ENCODE peak calls at places on chromosomes 7 and 10, in seven cellular contexts. A is kidney tubule cell; Q is RCC 7860; G is body of pancreas; O is stimulated activated naive CD8-positive, alpha-beta T cell treated with anti-CD3 and anti-CD28 coated beads, Interleukin-15, amount 100 ng/mL, for 72 hours; W is GM23248; K is activated CD4-positive, alpha-beta T cell treated with anti-CD3 and anti-CD28 coated beads, Interleukin-2, amount 10 ng/mL, durations not matched to agents 24 days and 14 days. S is an unnamed sample.

GRCh38 chr7:18364403-18364795 is 131.2 kb upstream of the HDAC9 start:
- DNase-seq in G (no peak), W (no peak), Q (no peak), O (no peak), A (no peak), K (no peak), S (no peak)

GRCh38 chr7:9937944-9938631 is 1035.6 kb upstream of the PHF14 start:
- DNase-seq in O (no peak), W (peak), G (peak), K (no peak), Q (no peak), A (peak), S (no peak)

GRCh38 chr7:36617408-36617807 is 106.9 kb downstream of the AOAH start:
- DNase-seq in O (no peak), G (no peak), K (no peak), A (no peak), W (no peak), Q (no peak), S (no peak)

GRCh38 chr7:155992538-155992937 is 180.3 kb upstream of the SHH start:
- DNase-seq in O (no peak), A (no peak), W (no peak), K (no peak), Q (no peak), G (no peak), S (no peak)

GRCh38 chr7:84901366-84901765 is 285.5 kb downstream of the SEMA3D start:
- DNase-seq in Q (no peak), O (no peak), A (no peak), K (no peak), W (no peak), G (no peak), S (no peak)

GRCh38 chr7:134660961-134661376 is 14.3 kb downstream of the BPGM start:
- DNase-seq in Q (no peak), K (no peak), G (no peak), A (peak), O (no peak), W (peak), S (no peak)

GRCh38 chr10:86958109-86958830 is at the start of gene SNCG:
- DNase-seq in K (no peak), A (no peak), O (peak), G (no peak), W (peak), Q (no peak), S (no peak)

GRCh38 chr7:100492738-100493475 is 9.2 kb downstream of the NYAP1 start:
- DNase-seq in O (no peak), K (no peak), Q (no peak), W (no peak), A (no peak), G (no peak), S (no peak)

GRCh38 chr10:22473459-22473858 is 128.2 kb downstream of the SPAG6 start:
- DNase-seq in Q (no peak), A (no peak), O (no peak), W (peak), K (no peak), G (no peak), S (no peak)

GRCh38 chr10:122462533-122463465 is 1.4 kb downstream of the HTRA1 start:
- DNase-seq in G (peak), O (no peak), A (peak), Q (no peak), K (no peak), W (peak), S (no peak)

GRCh38 chr10:111093741-111094380 is 17.0 kb downstream of the ADRA2A start:
- DNase-seq in O (no peak), Q (no peak), K (no peak), A (peak), W (peak), G (no peak), S (no peak)

GRCh38 chr7:133773601-133774000 is 353.5 kb upstream of the LRGUK start:
- DNase-seq in A (no peak), O (no peak), W (no peak), Q (no peak), G (no peak), K (no peak), S (no peak)

GRCh38 chr10:121947931-121948330 is 20.1 kb upstream of the ATE1 start:
- DNase-seq in Q (no peak), K (no peak), W (no peak), A (no peak), G (no peak), O (no peak), S (no peak)

GRCh38 chr7:44533301-44534055 is 7.7 kb downstream of the NPC1L1 start:
- DNase-seq in K (no peak), G (no peak), Q (no peak), O (no peak), A (no peak), W (peak), S (no peak)

GRCh38 chr10:29862926-29863614 is 196.3 kb downstream of the JCAD start:
- DNase-seq in O (no peak), G (no peak), K (no peak), Q (peak), A (peak), W (peak), S (no peak)

GRCh38 chr7:46544396-46545008 is 623.4 kb upstream of the IGFBP3 start:
- DNase-seq in O (no peak), Q (peak), G (no peak), A (peak), K (no peak), W (peak), S (no peak)

GRCh38 chr10:100510533-100511308 is 8.9 kb downstream of the SEC31B start:
- DNase-seq in G (peak), W (no peak), O (peak), A (peak), Q (no peak), K (peak), S (peak)

GRCh38 chr10:8365935-8366911 is 311.7 kb downstream of the GATA3 start:
- DNase-seq in Q (peak), K (peak), A (peak), G (peak), W (peak), O (peak), S (peak)

GRCh38 chr10:7986851-7987250 is 67.6 kb upstream of the GATA3 start:
- DNase-seq in G (no peak), O (no peak), A (no peak), Q (no peak), K (no peak), W (no peak), S (no peak)

GRCh38 chr7:30147223-30147622 is 12.4 kb downstream of the MTURN start:
- DNase-seq in O (no peak), G (no peak), K (no peak), A (no peak), Q (no peak), W (no peak), S (no peak)

GRCh38 chr7:2399848-2400587 is 3.4 kb upstream of the CHST12 start:
- DNase-seq in O (peak), G (peak), A (peak), W (peak), Q (peak), K (peak), S (no peak)

GRCh38 chr7:157425761-157426160 is 89.0 kb downstream of the DNAJB6 start:
- DNase-seq in W (no peak), O (no peak), A (no peak), Q (no peak), G (no peak), K (no peak), S (no peak)

GRCh38 chr10:95841711-95842498 is 65.9 kb upstream of the CC2D2B start:
- DNase-seq in G (peak), K (peak), O (no peak), Q (peak), A (peak), W (peak), S (no peak)

GRCh38 chr7:44967571-44968446 is 11.0 kb downstream of the MYO1G start:
- DNase-seq in K (no peak), O (peak), Q (no peak), G (no peak), A (no peak), W (peak), S (no peak)

GRCh38 chr7:43294080-43294630 is 181.7 kb downstream of the HECW1 start:
- DNase-seq in O (no peak), Q (peak), G (peak), W (peak), A (peak), K (no peak), S (no peak)

GRCh38 chr7:64574481-64575159 is 11.7 kb upstream of the ZNF680 start:
- DNase-seq in O (no peak), W (peak), K (no peak), Q (no peak), A (peak), G (peak), S (no peak)

GRCh38 chr10:97406064-97406463 is 4.9 kb upstream of the RRP12 start:
- DNase-seq in G (peak), W (no peak), A (no peak), O (no peak), K (no peak), Q (no peak), S (no peak)

GRCh38 chr7:90797596-90797995 is 201.5 kb downstream of the CDK14 start:
- DNase-seq in W (peak), Q (no peak), K (no peak), O (no peak), A (no peak), G (no peak), S (no peak)

GRCh38 chr7:12749069-12749468 is 61.6 kb downstream of the ARL4A start:
- DNase-seq in A (no peak), O (no peak), Q (no peak), W (no peak), G (no peak), K (no peak), S (no peak)